ENCODE peak calls at places on chromosomes 2 and 18, in five cellular contexts. One of them, this sample, is unnamed. For H3K27me3, the result is how much of the 10 kb centered on the place peaks cover.

GRCh38 chr18:63144748-63145147 is 174.8 kb downstream of the BCL2 start:
- ATAC-seq in upper lobe of left lung: no peak
- ATAC-seq in K562: no peak
- ATAC-seq in HepG2: no peak
- ATAC-seq in GM12878: no peak
- ATAC-seq in this sample: no peak

GRCh38 chr18:8839285-8839684 is 133.9 kb downstream of the MTCL1 start:
- ATAC-seq in upper lobe of left lung: no peak
- ATAC-seq in K562: no peak
- ATAC-seq in HepG2: no peak
- ATAC-seq in GM12878: no peak
- ATAC-seq in this sample: no peak

GRCh38 chr2:51290725-51291124 is 258.8 kb upstream of the NRXN1 start:
- ATAC-seq in upper lobe of left lung: no peak
- ATAC-seq in K562: no peak
- ATAC-seq in HepG2: no peak
- ATAC-seq in GM12878: no peak
- ATAC-seq in this sample: no peak

GRCh38 chr18:48376406-48376805 is 32.8 kb downstream of the ZBTB7C start:
- ATAC-seq in upper lobe of left lung: peak
- ATAC-seq in K562: no peak
- ATAC-seq in HepG2: no peak
- ATAC-seq in GM12878: no peak
- ATAC-seq in this sample: no peak

GRCh38 chr2:10700078-10700803 is 10.5 kb upstream of the NOL10 start:
- ATAC-seq in upper lobe of left lung: no peak
- ATAC-seq in K562: no peak
- ATAC-seq in HepG2: no peak
- ATAC-seq in GM12878: no peak
- ATAC-seq in this sample: no peak

GRCh38 chr2:169469952-169470572 is 9.2 kb upstream of the BBS5 start:
- ATAC-seq in upper lobe of left lung: no peak
- ATAC-seq in K562: peak
- ATAC-seq in HepG2: no peak
- ATAC-seq in GM12878: no peak
- ATAC-seq in this sample: no peak

GRCh38 chr2:158269143-158269542 is 167.5 kb downstream of the UPP2 start:
- ATAC-seq in upper lobe of left lung: no peak
- ATAC-seq in K562: no peak
- ATAC-seq in HepG2: no peak
- ATAC-seq in GM12878: no peak
- ATAC-seq in this sample: no peak

GRCh38 chr18:74745658-74746403 is 148.2 kb downstream of the ZNF407 start:
- ATAC-seq in upper lobe of left lung: no peak
- ATAC-seq in K562: peak
- ATAC-seq in HepG2: peak
- ATAC-seq in GM12878: no peak
- ATAC-seq in this sample: no peak

GRCh38 chr2:151230627-151231026 is 31.0 kb downstream of the RBM43 start:
- ATAC-seq in upper lobe of left lung: no peak
- ATAC-seq in K562: no peak
- ATAC-seq in HepG2: no peak
- ATAC-seq in GM12878: no peak
- ATAC-seq in this sample: no peak

GRCh38 chr2:3169106-3169870 is 208.3 kb downstream of the EIPR1 start:
- ATAC-seq in upper lobe of left lung: no peak
- ATAC-seq in K562: peak
- ATAC-seq in HepG2: no peak
- ATAC-seq in GM12878: peak
- ATAC-seq in this sample: no peak

GRCh38 chr18:48724455-48724854 is 185.6 kb downstream of the CTIF start:
- ATAC-seq in upper lobe of left lung: no peak
- ATAC-seq in K562: no peak
- ATAC-seq in HepG2: no peak
- ATAC-seq in GM12878: peak
- ATAC-seq in this sample: no peak

GRCh38 chr2:11811036-11811654 is 64.7 kb downstream of the LPIN1 start:
- ATAC-seq in upper lobe of left lung: no peak
- ATAC-seq in K562: no peak
- ATAC-seq in HepG2: no peak
- ATAC-seq in GM12878: no peak
- ATAC-seq in this sample: no peak

GRCh38 chr18:31609886-31610646 is 18.4 kb downstream of the TTR start:
- ATAC-seq in upper lobe of left lung: no peak
- ATAC-seq in K562: no peak
- ATAC-seq in HepG2: no peak
- ATAC-seq in GM12878: no peak
- ATAC-seq in this sample: no peak

GRCh38 chr18:75204978-75205759 is 3.8 kb downstream of the PTGR3 start:
- ATAC-seq in upper lobe of left lung: no peak
- ATAC-seq in K562: no peak
- ATAC-seq in HepG2: no peak
- ATAC-seq in GM12878: peak
- ATAC-seq in this sample: no peak

GRCh38 chr2:159225025-159226016 is 61.2 kb downstream of the WDSUB1 start:
- ATAC-seq in upper lobe of left lung: peak
- ATAC-seq in K562: peak
- ATAC-seq in HepG2: peak
- ATAC-seq in GM12878: no peak
- ATAC-seq in this sample: no peak

GRCh38 chr2:155080394-155080793 is 381.9 kb downstream of the KCNJ3 start:
- ATAC-seq in upper lobe of left lung: no peak
- ATAC-seq in K562: no peak
- ATAC-seq in HepG2: peak
- ATAC-seq in GM12878: no peak
- ATAC-seq in this sample: no peak

GRCh38 chr18:58218111-58218510 is 174.1 kb downstream of the NEDD4L start:
- ATAC-seq in upper lobe of left lung: no peak
- ATAC-seq in K562: no peak
- ATAC-seq in HepG2: no peak
- ATAC-seq in GM12878: no peak
- ATAC-seq in this sample: no peak

GRCh38 chr2:134573724-134574123 is 145.1 kb downstream of the TMEM163 start:
- ATAC-seq in upper lobe of left lung: no peak
- ATAC-seq in K562: no peak
- ATAC-seq in HepG2: no peak
- ATAC-seq in GM12878: no peak
- ATAC-seq in this sample: no peak

GRCh38 chr2:134567666-134568065 is 151.1 kb downstream of the TMEM163 start:
- ATAC-seq in upper lobe of left lung: no peak
- ATAC-seq in K562: no peak
- ATAC-seq in HepG2: no peak
- ATAC-seq in GM12878: no peak
- ATAC-seq in this sample: no peak

GRCh38 chr2:134572996-134573395 is 145.8 kb downstream of the TMEM163 start:
- ATAC-seq in upper lobe of left lung: no peak
- ATAC-seq in K562: no peak
- ATAC-seq in HepG2: no peak
- ATAC-seq in GM12878: no peak
- ATAC-seq in this sample: no peak

GRCh38 chr2:134568413-134568812 is 150.4 kb downstream of the TMEM163 start:
- ATAC-seq in upper lobe of left lung: no peak
- ATAC-seq in K562: no peak
- ATAC-seq in HepG2: no peak
- ATAC-seq in GM12878: no peak
- ATAC-seq in this sample: no peak

DNA sequence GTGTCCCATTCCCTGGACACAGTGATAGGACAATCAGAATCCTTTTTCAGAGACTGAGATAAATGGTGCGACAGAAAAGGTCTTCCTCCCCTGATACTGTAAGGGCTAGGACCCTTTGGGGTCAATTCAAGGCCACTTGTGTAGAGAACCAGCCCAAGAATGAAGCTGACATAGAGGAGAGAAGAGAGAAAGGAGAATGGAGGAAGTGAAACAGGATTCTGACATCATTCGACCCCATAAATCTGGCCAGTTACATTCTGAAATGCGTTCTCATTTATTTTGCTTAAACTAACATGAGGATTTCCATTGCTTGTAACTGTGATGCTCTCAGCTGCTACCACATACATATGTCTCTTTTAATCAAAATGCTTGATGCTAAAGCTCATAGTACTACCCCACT is 148.1 kb downstream of the TMEM163 start:
- ATAC-seq in upper lobe of left lung: no peak
- ATAC-seq in K562: no peak
- ATAC-seq in HepG2: no peak
- ATAC-seq in GM12878: peak
- ATAC-seq in this sample: no peak
- H3K27me3 ChIP-seq in upper lobe of left lung: under half
- H3K27me3 ChIP-seq in K562: under half
- H3K27me3 ChIP-seq in HepG2: under half
- H3K27me3 ChIP-seq in GM12878: under half
- H3K27me3 ChIP-seq in this sample: under half

DNA sequence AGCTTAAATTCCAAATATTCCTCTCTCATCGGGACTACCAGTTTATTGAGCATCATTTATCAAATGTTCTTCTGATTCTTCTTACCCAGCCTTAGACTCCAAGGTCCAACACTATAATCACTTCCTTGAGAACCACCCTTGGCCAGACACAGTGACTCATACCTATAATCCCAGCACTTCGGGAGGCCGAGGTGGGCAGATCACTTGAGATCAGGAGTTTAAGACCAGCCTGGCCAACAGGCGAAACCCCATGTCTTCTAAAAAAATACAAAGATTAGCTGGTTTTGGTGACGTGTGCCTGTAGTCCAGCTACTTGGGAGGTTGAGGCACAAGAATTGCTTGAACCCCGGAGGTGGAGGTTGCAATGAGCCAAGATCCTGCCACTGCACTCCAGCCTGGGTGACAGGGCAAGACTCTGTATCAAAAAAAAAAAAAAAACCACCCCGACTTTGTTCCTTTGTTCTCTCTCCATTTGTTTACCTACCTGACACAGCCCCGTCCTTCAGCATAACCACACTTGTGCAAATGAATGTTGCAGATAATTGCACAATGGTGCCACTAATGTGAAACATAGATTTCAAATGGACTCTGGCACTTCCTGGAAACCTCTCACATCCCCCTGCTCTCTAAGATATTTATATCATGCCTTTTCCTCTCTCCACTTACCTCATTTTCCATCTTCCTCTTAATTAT is 38.9 kb upstream of the LPIN2 start:
- ATAC-seq in upper lobe of left lung: peak
- ATAC-seq in K562: no peak
- ATAC-seq in HepG2: peak
- ATAC-seq in GM12878: no peak
- ATAC-seq in this sample: no peak
- TF ChIP-seq EP300 in upper lobe of left lung: peak
- TF ChIP-seq EP300 in K562: no peak
- TF ChIP-seq EP300 in HepG2: peak
- TF ChIP-seq EP300 in GM12878: no peak
- TF ChIP-seq EP300 in this sample: no peak

GRCh38 chr2:74588664-74589063 is 34.1 kb downstream of the DOK1 start:
- ATAC-seq in upper lobe of left lung: no peak
- ATAC-seq in K562: no peak
- ATAC-seq in HepG2: no peak
- ATAC-seq in GM12878: no peak
- ATAC-seq in this sample: no peak

GRCh38 chr2:74585406-74586182 is 31.1 kb downstream of the DOK1 start:
- ATAC-seq in upper lobe of left lung: no peak
- ATAC-seq in K562: peak
- ATAC-seq in HepG2: no peak
- ATAC-seq in GM12878: peak
- ATAC-seq in this sample: no peak

GRCh38 chr2:74584088-74584645 is 29.6 kb downstream of the DOK1 start:
- ATAC-seq in upper lobe of left lung: no peak
- ATAC-seq in K562: no peak
- ATAC-seq in HepG2: no peak
- ATAC-seq in GM12878: peak
- ATAC-seq in this sample: no peak

GRCh38 chr2:74583504-74583903 is 29.0 kb downstream of the DOK1 start:
- ATAC-seq in upper lobe of left lung: no peak
- ATAC-seq in K562: no peak
- ATAC-seq in HepG2: peak
- ATAC-seq in GM12878: no peak
- ATAC-seq in this sample: no peak

DNA sequence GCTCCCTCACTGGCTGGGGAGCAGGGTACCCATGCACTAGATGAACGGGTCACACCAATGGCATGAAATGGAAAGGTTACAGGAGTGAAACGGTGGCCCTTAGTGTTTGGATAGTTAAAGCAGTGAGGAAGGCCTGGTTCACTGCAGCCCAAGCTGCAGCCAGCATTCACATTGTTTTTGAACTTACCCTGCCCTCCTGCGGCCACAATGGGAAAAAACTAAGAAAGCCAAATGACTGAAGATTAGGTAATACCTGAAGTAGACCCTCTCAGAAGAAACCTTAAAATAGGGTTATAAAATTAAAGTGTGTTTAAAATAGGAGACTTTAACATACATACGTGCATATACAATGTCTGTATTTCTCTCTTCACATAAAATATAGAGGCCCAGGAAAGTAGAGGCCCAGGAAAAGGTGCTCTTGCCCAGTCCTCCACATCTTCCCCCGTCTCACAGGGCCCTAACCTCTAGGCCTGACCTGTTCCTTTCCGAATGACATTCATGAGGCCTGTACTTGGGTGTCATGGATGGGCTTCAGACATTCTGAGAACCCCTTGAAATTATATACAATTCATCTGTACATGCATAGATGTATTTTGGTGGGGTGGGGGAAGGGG is 33.3 kb downstream of the DOK1 start:
- ATAC-seq in upper lobe of left lung: peak
- ATAC-seq in K562: peak
- ATAC-seq in HepG2: peak
- ATAC-seq in GM12878: peak
- ATAC-seq in this sample: peak
- TF ChIP-seq CTCF in upper lobe of left lung: peak
- TF ChIP-seq CTCF in K562: peak
- TF ChIP-seq CTCF in HepG2: peak
- TF ChIP-seq CTCF in GM12878: peak
- TF ChIP-seq CTCF in this sample: peak

GRCh38 chr2:32787207-32787606 is 159.4 kb downstream of the TTC27 start:
- ATAC-seq in upper lobe of left lung: no peak
- ATAC-seq in K562: no peak
- ATAC-seq in HepG2: no peak
- ATAC-seq in GM12878: no peak
- ATAC-seq in this sample: no peak

GRCh38 chr2:32788106-32788505 is 158.6 kb upstream of the LTBP1 start:
- ATAC-seq in upper lobe of left lung: no peak
- ATAC-seq in K562: no peak
- ATAC-seq in HepG2: no peak
- ATAC-seq in GM12878: no peak
- ATAC-seq in this sample: no peak

GRCh38 chr2:32792416-32792815 is 154.3 kb upstream of the LTBP1 start:
- ATAC-seq in upper lobe of left lung: no peak
- ATAC-seq in K562: no peak
- ATAC-seq in HepG2: no peak
- ATAC-seq in GM12878: no peak
- ATAC-seq in this sample: no peak
- H3K27me3 ChIP-seq in upper lobe of left lung: under half
- H3K27me3 ChIP-seq in K562: under half
- H3K27me3 ChIP-seq in HepG2: under half
- H3K27me3 ChIP-seq in GM12878: under half
- H3K27me3 ChIP-seq in this sample: under half

GRCh38 chr18:59564516-59564915 is 132.7 kb downstream of the CCBE1 start:
- ATAC-seq in upper lobe of left lung: no peak
- ATAC-seq in K562: no peak
- ATAC-seq in HepG2: no peak
- ATAC-seq in GM12878: no peak
- ATAC-seq in this sample: no peak
- TF ChIP-seq EP300 in upper lobe of left lung: no peak
- TF ChIP-seq EP300 in K562: no peak
- TF ChIP-seq EP300 in HepG2: no peak
- TF ChIP-seq EP300 in GM12878: no peak
- TF ChIP-seq EP300 in this sample: no peak

GRCh38 chr2:45729753-45730512 is 78.5 kb downstream of the PRKCE start:
- ATAC-seq in upper lobe of left lung: no peak
- ATAC-seq in K562: peak
- ATAC-seq in HepG2: peak
- ATAC-seq in GM12878: peak
- ATAC-seq in this sample: no peak
- TF ChIP-seq CTCF in upper lobe of left lung: peak
- TF ChIP-seq CTCF in K562: peak
- TF ChIP-seq CTCF in HepG2: peak
- TF ChIP-seq CTCF in GM12878: peak
- TF ChIP-seq CTCF in this sample: no peak